ENCODE peak calls at places on chromosomes 2 and 18, in four cellular contexts. H is A549, B is spleen, U is ovary. F is an unnamed sample.
A peak's percentile ranks its signal among the peaks of the same experiment; 100 is the strongest.

GRCh38 chr2:2769481-2770431 is 438.7 kb upstream of the MYT1L start:
- DNase-seq in H (no peak), B (peak; percentile 71), U (no peak), F (no peak)

GRCh38 chr18:79497638-79498081 is 101.9 kb downstream of the NFATC1 start:
- DNase-seq in H (no peak), B (no peak), U (no peak), F (no peak)

GRCh38 chr2:17271401-17271800 is 246.8 kb downstream of the RAD51AP2 start:
- DNase-seq in U (no peak), H (no peak), B (no peak), F (no peak)

GRCh38 chr2:184756161-184756560 is 157.8 kb downstream of the ZNF804A start:
- DNase-seq in B (no peak), H (no peak), U (no peak), F (no peak)

GRCh38 chr2:236176417-236176816 is 8.2 kb upstream of the GBX2 start:
- DNase-seq in H (peak; percentile 80), B (no peak), U (no peak), F (no peak)

GRCh38 chr2:86054539-86055082 is 51.1 kb downstream of the POLR1A start:
- DNase-seq in U (no peak), H (no peak), B (no peak), F (no peak)

GRCh38 chr2:84373391-84373790 is 85.7 kb downstream of the SUCLG1 start:
- DNase-seq in B (no peak), H (no peak), U (no peak), F (no peak)

GRCh38 chr2:175111200-175111657 is 56.8 kb downstream of the ATF2 start:
- DNase-seq in U (no peak), B (no peak), H (peak; percentile 16), F (no peak)

GRCh38 chr2:174634130-174635014 is 36.8 kb upstream of the WIPF1 start:
- DNase-seq in H (no peak), U (no peak), B (peak; percentile 87), F (peak; percentile 26)

GRCh38 chr2:108383146-108383830 is 5.5 kb downstream of the SULT1C4 start:
- DNase-seq in B (no peak), U (no peak), H (no peak), F (no peak)

GRCh38 chr18:32289480-32290075 is 99.7 kb downstream of the MEP1B start:
- DNase-seq in H (peak; percentile 31), B (no peak), U (no peak), F (peak; percentile 56)

DNA sequence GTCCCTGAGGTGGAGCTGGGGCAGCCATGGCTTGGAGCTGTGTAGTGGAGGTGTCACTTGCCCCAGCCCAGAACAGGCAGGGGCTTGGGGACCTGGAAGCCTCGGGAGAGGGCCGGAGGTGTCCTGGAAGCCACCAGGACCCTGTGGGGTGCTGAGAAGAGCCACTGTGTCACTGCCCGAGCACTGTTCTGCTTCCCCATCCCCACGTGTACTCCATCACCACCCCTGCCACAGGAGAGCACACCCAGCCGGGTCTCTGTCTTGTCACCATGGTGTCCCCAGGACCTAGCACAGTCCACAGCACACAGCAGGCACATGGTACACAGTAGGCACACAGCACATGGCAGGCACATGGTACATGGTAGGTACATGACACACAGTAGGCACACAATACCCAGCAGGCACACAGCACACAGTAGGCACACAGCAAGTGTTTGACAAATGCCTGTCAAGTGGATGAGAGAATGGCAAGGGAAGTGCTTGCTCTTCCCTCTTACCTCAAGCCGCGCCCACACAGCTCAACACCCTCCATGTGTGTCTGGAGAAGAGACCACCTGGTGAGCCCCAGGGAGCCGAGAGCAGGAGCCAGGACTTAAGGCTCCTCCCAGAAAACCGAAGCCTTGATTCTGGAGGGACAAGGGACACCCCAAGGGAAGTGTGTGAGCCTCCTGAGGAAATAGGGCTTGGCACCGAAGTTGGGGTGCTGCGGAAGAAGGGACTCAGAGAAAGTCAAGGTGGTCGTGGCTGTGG is 13.3 kb downstream of the MBP start:
- DNase-seq in H (no peak), B (no peak), U (no peak), F (no peak)
- TF ChIP-seq POLR2A in H (no peak), B (no peak), U (no peak), F (no peak)

DNA sequence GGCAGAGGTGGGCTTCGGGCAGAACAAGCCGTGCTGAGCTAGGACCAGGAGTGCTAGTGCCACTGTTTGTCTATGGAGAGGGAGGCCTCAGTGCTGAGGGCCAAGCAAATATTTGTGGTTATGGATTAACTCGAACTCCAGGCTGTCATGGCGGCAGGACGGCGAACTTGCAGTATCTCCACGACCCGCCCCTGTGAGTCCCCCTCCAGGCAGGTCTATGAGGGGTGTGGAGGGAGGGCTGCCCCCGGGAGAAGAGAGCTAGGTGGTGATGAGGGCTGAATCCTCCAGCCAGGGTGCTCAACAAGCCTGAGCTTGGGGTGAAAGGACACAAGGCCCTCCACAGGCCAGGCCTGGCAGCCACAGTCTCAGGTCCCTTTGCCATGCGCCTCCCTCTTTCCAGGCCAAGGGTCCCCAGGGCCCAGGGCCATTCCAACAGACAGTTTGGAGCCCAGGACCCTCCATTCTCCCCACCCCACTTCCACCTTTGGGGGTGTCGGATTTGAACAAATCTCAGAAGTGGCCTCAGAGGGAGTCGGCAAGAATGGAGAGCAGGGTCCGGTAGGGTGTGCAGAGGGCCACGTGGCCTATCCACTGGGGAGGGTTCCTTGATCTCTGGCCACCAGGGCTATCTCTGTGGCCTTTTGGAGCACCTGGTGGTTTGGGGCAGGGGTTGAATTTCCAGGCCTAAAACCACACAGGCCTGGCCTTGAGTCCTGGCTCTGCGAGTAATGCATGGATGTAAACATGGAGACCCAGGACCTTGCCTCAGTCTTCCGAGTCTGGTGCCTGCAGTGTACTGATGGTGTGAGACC is at the start of gene PROC:
- DNase-seq in H (no peak), U (no peak), B (no peak), F (no peak)
- TF ChIP-seq POLR2A in H (no peak), U (no peak), B (no peak), F (no peak)

DNA sequence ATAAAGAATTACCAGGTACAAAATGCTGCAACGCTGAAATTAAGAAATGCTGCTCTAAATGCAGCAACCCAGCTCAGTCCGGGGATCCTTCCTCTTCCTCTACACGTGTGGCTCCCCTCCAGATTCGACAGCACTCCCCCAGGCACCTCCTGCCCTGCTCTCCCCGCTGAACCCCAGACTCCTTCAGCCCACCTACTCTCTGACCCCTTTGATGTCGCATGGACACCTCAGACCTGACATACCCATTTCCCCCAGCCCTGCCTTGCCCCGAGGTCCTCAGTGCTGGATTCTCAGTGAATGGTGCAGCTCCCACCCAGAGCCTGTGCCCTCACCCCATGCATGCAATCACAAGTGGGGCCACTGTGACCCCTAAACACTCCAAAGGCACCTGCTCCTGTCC is 4.6 kb upstream of the ADRA2B start:
- DNase-seq in U (no peak), H (no peak), B (no peak), F (no peak)
- TF ChIP-seq POLR2A in U (no peak), H (no peak), B (no peak), F (no peak)

GRCh38 chr2:62227386-62228075 is 31.6 kb downstream of the B3GNT2 start:
- DNase-seq in H (no peak), B (no peak), U (no peak), F (no peak)

GRCh38 chr2:62234755-62235655 is 39.1 kb downstream of the B3GNT2 start:
- DNase-seq in B (no peak), H (no peak), U (no peak), F (no peak)

GRCh38 chr2:62229082-62229620 is 33.2 kb downstream of the B3GNT2 start:
- DNase-seq in U (no peak), H (no peak), B (no peak), F (no peak)

GRCh38 chr2:62236499-62236898 is 40.6 kb downstream of the B3GNT2 start:
- DNase-seq in H (no peak), B (no peak), U (no peak), F (no peak)

DNA sequence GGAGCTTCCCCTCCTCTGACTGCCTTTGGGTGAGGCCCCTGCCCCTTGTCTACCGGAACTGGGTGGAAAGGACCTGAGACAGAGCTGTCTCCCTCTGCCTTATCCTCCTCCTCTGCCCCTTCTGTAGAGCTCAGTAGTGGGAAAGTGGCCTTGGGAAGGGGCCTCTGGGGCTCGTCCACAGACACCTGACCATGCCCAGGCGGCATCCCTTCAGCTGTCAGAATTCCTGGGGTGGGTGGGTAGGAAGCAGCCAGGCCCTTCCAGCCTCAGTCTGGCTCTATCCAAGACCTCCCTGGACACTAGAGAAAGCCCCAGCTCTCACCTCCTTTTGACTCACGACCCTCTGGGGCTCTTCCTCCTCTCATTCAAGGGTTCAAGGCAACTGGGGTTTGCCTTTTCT is 35.6 kb downstream of the B3GNT2 start:
- DNase-seq in B (no peak), U (no peak), H (no peak), F (no peak)
- TF ChIP-seq POLR2A in B (no peak), U (no peak), H (no peak), F (no peak)